ENCODE peak calls at places on chromosome 3, in ten cellular contexts. D is body of pancreas, N is IMR-90, P is adrenal gland, O is heart left ventricle, H is NB4, A is spleen, T is testis, M is A549, Q is endothelial cell of umbilical vein. Z is an unnamed sample.

GRCh38 chr3:12268050-12268449 is 20.8 kb upstream of the PPARG start:
- DNase-seq in M (no peak), T (no peak), P (no peak), Q (no peak), D (no peak), N (no peak), H (peak), A (no peak), O (no peak), Z (no peak)

GRCh38 chr3:122908251-122908650 is 113.4 kb downstream of the SLC49A4 start:
- DNase-seq in N (no peak), H (no peak), D (no peak), P (no peak), O (no peak), A (no peak), M (no peak), T (no peak), Q (no peak), Z (no peak)

GRCh38 chr3:69719723-69720122 is 19.5 kb upstream of the MITF start:
- DNase-seq in P (no peak), O (no peak), M (no peak), H (no peak), Q (no peak), A (no peak), N (no peak), T (no peak), D (no peak), Z (no peak)

GRCh38 chr3:187536185-187536584 is 134.0 kb downstream of the SST start:
- DNase-seq in O (no peak), A (no peak), T (no peak), H (no peak), D (no peak), M (no peak), Q (no peak), N (no peak), P (no peak), Z (no peak)

GRCh38 chr3:101687142-101687931 is 819 bp upstream of the RPL24 start:
- DNase-seq in P (no peak), T (peak), D (peak), O (no peak), H (no peak), N (no peak), A (peak), Q (no peak), M (peak), Z (no peak)

GRCh38 chr3:118987466-118987865 is 47.2 kb downstream of the IGSF11 start:
- DNase-seq in Q (no peak), D (peak), N (peak), H (no peak), O (no peak), M (no peak), A (no peak), P (peak), T (peak), Z (peak)

GRCh38 chr3:39806820-39807219 is 2.6 kb upstream of the MYRIP start:
- DNase-seq in T (no peak), H (no peak), M (no peak), N (no peak), Q (no peak), O (no peak), A (no peak), P (no peak), D (no peak), Z (no peak)

GRCh38 chr3:30775070-30775469 is 119.4 kb downstream of the GADL1 start:
- DNase-seq in P (no peak), O (no peak), D (no peak), A (no peak), T (no peak), H (no peak), M (no peak), Q (no peak), N (no peak), Z (no peak)

GRCh38 chr3:186213946-186214345 is 105.1 kb upstream of the ETV5 start:
- DNase-seq in P (peak), H (no peak), D (no peak), Q (no peak), T (no peak), O (no peak), A (no peak), M (no peak), N (no peak), Z (no peak)

GRCh38 chr3:8964436-8965370 is 1.4 kb upstream of the RAD18 start:
- DNase-seq in P (peak), Q (peak), D (no peak), O (no peak), N (peak), A (no peak), T (no peak), H (no peak), M (peak), Z (no peak)

GRCh38 chr3:123778991-123779622 is 105.0 kb downstream of the MYLK start:
- DNase-seq in P (no peak), H (no peak), T (no peak), O (no peak), M (no peak), Q (no peak), D (peak), N (no peak), A (no peak), Z (no peak)

GRCh38 chr3:133762539-133762938 is 16.3 kb downstream of the TF start:
- DNase-seq in A (no peak), T (no peak), O (no peak), M (no peak), D (no peak), H (no peak), P (no peak), Q (no peak), N (no peak), Z (no peak)

GRCh38 chr3:30455840-30456239 is 150.6 kb upstream of the TGFBR2 start:
- DNase-seq in P (peak), O (no peak), T (no peak), D (peak), A (no peak), Q (no peak), M (no peak), H (no peak), N (no peak), Z (peak)

GRCh38 chr3:129890125-129890524 is 3.4 kb downstream of the TMCC1 start:
- DNase-seq in D (peak), M (no peak), A (no peak), H (peak), N (no peak), O (no peak), T (no peak), Q (peak), P (no peak), Z (no peak)

DNA sequence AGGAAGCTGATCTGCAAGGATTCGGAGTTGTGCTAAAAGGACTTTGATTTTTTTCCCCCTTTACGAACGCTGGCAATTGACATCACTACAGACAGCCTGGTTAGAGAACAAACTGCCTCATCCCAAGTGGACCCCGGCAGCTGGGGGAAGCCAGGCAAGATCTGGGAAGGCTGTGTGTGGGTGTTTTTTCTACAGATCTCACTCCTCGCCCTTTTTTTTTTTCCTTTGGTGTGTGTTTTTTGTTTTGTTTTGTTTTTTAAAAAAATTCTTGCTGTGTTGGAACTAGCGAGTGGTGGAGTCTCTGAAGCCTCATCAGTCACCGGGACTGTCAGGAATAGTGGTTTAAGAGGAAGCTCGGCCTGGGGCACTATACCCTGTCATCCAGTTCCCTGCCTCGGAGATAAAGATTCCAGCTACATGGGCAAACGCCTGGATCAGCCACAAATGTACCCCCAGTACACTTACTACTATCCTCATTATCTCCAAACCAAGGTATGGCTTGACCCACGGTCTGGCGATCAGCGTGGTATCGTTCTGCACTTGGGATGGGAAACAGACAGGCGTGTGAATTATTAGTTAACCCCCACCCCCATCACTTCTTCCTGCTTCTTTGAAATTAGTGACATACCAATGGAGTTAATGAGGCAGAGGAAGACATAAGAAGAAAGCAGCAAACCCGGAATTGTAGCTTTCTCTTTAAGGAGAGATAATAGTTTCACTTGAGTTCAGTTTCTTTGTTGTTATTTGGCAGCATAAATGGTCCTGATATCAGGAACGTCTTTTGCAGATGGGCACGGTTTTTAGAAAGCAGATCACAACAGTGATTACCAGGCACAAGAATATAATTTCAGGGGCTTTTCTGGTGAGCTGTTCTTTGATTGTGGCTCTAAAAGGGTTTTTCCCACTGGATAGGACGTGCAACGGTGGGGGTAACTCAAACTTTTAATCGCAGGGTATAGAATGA is 676 bp downstream of the RBMS3 start:
- DNase-seq in P (peak), T (peak), O (no peak), D (no peak), A (no peak), N (peak), M (peak), H (no peak), Q (peak), Z (no peak)
- TF ChIP-seq POLR2A in P (no peak), T (no peak), O (no peak), D (no peak), A (no peak), N (peak), M (no peak), H (no peak), Q (no peak), Z (no peak)

DNA sequence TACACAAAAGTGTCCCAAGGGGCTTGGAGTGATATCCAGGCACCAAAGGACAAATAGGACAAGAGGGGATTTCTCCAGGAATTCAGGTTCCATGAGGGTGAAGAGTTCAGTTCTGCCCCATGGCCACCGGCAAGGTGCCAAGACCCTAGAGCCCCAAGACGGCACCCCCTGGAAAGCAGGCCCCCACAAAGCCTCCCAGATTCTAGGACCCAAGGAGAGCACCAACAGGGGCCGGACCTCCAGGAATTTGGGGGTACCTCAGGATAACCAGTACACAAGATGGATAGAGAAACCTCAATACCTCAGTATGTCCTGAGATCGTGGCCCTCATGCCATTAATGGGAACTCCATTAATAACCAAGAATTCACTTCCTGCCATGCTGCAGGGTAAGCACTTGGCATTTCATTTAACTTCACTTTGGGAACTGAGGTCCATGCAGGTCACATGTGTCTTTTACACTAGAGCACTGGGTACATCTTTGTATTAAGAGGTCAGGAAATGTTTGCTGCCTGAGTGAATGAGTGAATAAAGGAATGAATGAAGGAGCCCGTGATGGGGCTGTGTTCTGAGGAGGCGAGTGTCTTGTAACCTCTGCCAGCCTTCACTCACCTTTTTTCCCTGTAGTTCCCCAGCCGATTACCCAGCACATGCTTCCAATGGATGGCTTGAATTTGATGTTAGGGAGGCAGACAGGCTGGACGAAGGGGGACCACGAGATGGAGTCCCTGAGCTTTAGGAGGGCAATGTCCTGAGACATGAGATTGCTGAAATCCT is 15.5 kb upstream of the PRSS50 start:
- DNase-seq in M (peak), T (no peak), A (peak), Q (no peak), P (no peak), D (no peak), O (no peak), H (peak), N (no peak), Z (no peak)
- TF ChIP-seq CTCF in M (no peak), T (no peak), A (no peak), Q (no peak), P (no peak), D (no peak), O (no peak), H (no peak), N (no peak), Z (no peak)

GRCh38 chr3:192336286-192336685 is 391.1 kb downstream of the FGF12 start:
- DNase-seq in H (no peak), D (no peak), T (no peak), A (no peak), P (no peak), M (no peak), N (no peak), O (no peak), Q (no peak), Z (no peak)

GRCh38 chr3:192326656-192327055 is 400.7 kb downstream of the FGF12 start:
- DNase-seq in A (no peak), N (no peak), D (no peak), H (no peak), P (no peak), M (no peak), Q (no peak), T (no peak), O (no peak), Z (no peak)

GRCh38 chr3:192331749-192332385 is 395.5 kb downstream of the FGF12 start:
- DNase-seq in Q (no peak), O (no peak), D (no peak), A (no peak), T (no peak), N (no peak), P (no peak), M (no peak), H (no peak), Z (no peak)

DNA sequence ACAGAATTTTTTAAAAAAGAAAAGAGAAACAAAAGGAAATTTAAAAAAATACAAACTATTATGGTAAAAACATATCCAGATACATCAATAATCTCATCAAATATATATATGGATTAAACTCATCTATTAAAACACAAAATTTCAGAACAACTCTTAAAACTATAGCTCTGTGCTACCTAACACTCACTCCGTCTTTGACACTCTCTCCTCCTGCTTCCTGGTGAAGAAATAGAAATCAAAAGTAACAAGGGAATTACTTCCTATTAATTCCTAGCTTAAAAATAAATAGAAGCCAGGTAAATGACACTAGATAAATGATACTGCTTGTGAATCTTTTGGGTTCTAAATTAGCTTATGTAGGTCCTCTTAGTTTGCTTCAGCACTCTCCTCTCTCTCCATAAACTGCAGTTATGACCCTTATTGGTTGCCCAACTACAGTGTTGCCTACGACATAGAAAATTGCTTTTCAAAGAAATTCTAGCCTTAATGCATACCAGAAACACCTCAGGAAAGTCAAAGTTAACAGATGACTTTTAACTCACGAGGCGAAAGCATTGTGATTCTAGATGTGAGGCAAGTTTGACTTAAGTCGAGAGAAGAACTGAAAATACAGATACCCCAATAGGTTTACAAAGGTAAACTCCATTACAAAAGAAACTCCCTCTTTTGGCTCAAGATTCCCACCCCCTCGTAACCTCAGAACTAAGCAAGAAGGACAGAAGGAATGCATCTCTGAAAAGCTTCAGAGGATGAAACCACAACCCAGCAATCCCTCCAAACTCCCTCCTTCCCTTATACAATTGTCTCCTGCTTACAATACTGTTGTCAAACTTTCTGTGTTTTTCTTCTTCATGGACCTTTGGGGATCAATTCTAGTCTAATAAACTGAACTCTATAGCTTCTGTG is 394.7 kb downstream of the FGF12 start:
- DNase-seq in N (no peak), O (no peak), A (no peak), T (no peak), D (no peak), Q (no peak), M (no peak), P (no peak), H (no peak), Z (no peak)
- H3K4me3 ChIP-seq in N (no peak), O (no peak), A (no peak), T (no peak), D (no peak), Q (no peak), M (no peak), P (no peak), H (no peak), Z (no peak)

DNA sequence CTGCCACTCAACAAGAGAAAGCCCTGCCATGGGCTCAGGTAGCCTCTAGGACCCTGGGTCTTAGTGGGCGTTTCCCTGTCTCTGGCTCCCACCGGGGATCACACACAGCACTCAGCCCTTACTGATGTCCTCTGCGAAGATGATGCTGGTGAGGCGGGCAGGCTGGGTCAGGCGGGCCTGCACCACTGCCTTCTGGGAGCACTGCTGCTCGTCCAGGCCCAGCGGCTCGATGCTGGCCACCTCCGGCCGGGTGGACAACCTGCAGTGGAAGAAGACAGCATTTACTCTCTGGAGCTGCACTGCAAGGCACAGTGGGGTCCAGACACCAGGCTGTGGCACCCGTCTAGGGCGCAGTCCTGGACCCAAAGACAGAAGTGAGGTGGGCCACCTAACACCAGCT is 20.5 kb downstream of the NUP210 start:
- DNase-seq in D (no peak), P (no peak), N (no peak), T (no peak), Q (no peak), H (no peak), O (no peak), M (no peak), A (no peak), Z (no peak)
- TF ChIP-seq POLR2A in D (no peak), P (no peak), N (no peak), T (no peak), Q (no peak), H (no peak), O (no peak), M (no peak), A (no peak), Z (no peak)

GRCh38 chr3:6994081-6994668 is 133.3 kb downstream of the GRM7 start:
- DNase-seq in A (no peak), H (peak), D (no peak), T (no peak), N (no peak), O (no peak), P (no peak), Q (peak), M (peak), Z (no peak)
- TF ChIP-seq CTCF in A (no peak), H (no peak), D (peak), T (no peak), N (no peak), O (no peak), P (no peak), Q (peak), M (no peak), Z (no peak)

DNA sequence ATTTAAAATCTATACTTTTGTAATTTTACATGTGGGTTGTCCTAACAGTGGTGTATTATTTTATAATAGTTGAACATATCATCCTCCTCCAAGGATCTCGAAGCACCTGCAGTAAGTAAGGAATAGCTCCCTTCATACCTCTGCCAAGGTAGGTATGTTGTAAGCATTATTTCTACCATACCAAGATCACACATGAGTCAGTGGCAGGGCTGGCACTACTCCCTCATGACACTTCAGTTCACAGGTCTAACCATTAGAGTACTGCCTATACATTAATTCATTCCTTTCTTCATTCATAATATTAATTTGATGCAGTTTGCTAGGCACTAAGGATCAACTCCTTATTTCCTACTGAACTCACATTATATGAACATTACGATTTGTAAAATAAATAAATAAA is 11.9 kb upstream of the LEKR1 start:
- DNase-seq in M (no peak), H (no peak), P (no peak), T (no peak), A (no peak), O (no peak), D (no peak), Q (no peak), N (no peak), Z (no peak)
- H3K4me3 ChIP-seq in M (no peak), H (no peak), P (no peak), T (no peak), A (no peak), O (no peak), D (no peak), Q (no peak), N (no peak), Z (no peak)

GRCh38 chr3:126179825-126180476 is 435 bp downstream of the ALDH1L1 start:
- DNase-seq in D (peak), P (peak), Q (no peak), O (peak), A (no peak), H (no peak), N (no peak), T (peak), M (no peak), Z (no peak)
- TF ChIP-seq POLR2A in D (no peak), P (peak), Q (no peak), O (no peak), A (no peak), H (no peak), N (no peak), T (no peak), M (no peak), Z (no peak)

GRCh38 chr3:165225604-165226003 is 29.4 kb upstream of the SLITRK3 start:
- DNase-seq in H (no peak), T (no peak), M (no peak), O (no peak), P (no peak), A (no peak), N (no peak), D (no peak), Q (no peak), Z (no peak)
- TF ChIP-seq CTCF in H (no peak), T (no peak), M (no peak), O (no peak), P (no peak), A (no peak), N (no peak), D (no peak), Q (no peak), Z (no peak)

GRCh38 chr3:112132975-112133448 is at the start of gene GCSAM:
- DNase-seq in O (no peak), N (no peak), M (no peak), Q (no peak), P (peak), T (peak), A (peak), D (peak), H (peak), Z (peak)
- H3K4me3 ChIP-seq in O (no peak), N (no peak), M (no peak), Q (no peak), P (no peak), T (no peak), A (peak), D (no peak), H (no peak), Z (no peak)